ENCODE peak calls at places on chromosomes 13 and 19, in nine cellular contexts. K is left cardiac atrium; Q is body of pancreas; M is progenitor cell of endocrine pancreas; E is DMS53; Y is activated CD4-positive, CD25-positive, alpha-beta regulatory T cell; H is stimulated activated CD8-positive, alpha-beta memory T cell treated with anti-CD3 and anti-CD28 coated beads, Interleukin-2, amount 100 ng/mL, for 48 hours; X is mesendoderm; I is CD8-positive, alpha-beta T cell. A is an unnamed sample.

GRCh38 chr13:106433066-106433465 is 102.4 kb downstream of the EFNB2 start:
- DNase-seq in K (no peak), Q (no peak), M (no peak), E (no peak), Y (no peak), H (no peak), X (no peak), I (no peak), A (no peak)

GRCh38 chr19:28239270-28239669 is 973.7 kb downstream of the UQCRFS1 start:
- DNase-seq in K (no peak), Q (no peak), M (peak), E (no peak), Y (no peak), H (no peak), X (peak), I (no peak), A (no peak)

GRCh38 chr13:35699181-35699580 is 222.7 kb upstream of the MAB21L1 start:
- DNase-seq in K (no peak), Q (no peak), M (no peak), E (no peak), Y (no peak), H (no peak), X (no peak), I (no peak), A (no peak)

GRCh38 chr19:44677019-44677809 is 5.9 kb downstream of the CEACAM19 start:
- DNase-seq in K (no peak), Q (no peak), M (no peak), E (no peak), Y (no peak), H (no peak), X (peak), I (no peak), A (no peak)

GRCh38 chr13:110913322-110913721 is 1.5 kb downstream of the ANKRD10 start:
- DNase-seq in K (no peak), Q (peak), M (no peak), E (peak), Y (no peak), H (no peak), X (peak), I (no peak), A (no peak)

GRCh38 chr19:2574478-2574931 is 98.6 kb downstream of the GADD45B start:
- DNase-seq in K (no peak), Q (no peak), M (no peak), E (no peak), Y (no peak), H (no peak), X (no peak), I (no peak), A (no peak)

GRCh38 chr19:8355631-8356402 is 8.1 kb upstream of the ANGPTL4 start:
- DNase-seq in K (no peak), Q (peak), M (no peak), E (peak), Y (no peak), H (no peak), X (no peak), I (no peak), A (no peak)

GRCh38 chr19:8615022-8615421 is 4.5 kb upstream of the ADAMTS10 start:
- DNase-seq in K (no peak), Q (no peak), M (no peak), E (no peak), Y (no peak), H (no peak), X (no peak), I (no peak), A (no peak)

GRCh38 chr19:676343-677105 is at the start of gene FSTL3:
- DNase-seq in K (peak), Q (no peak), M (no peak), E (no peak), Y (no peak), H (no peak), X (no peak), I (no peak), A (no peak)

GRCh38 chr13:64810701-64811258 is 2419.4 kb downstream of the PCDH9 start:
- DNase-seq in K (no peak), Q (no peak), M (no peak), E (no peak), Y (no peak), H (no peak), X (no peak), I (no peak), A (no peak)

GRCh38 chr19:52640916-52641315 is 2.8 kb upstream of the ZNF83 start:
- DNase-seq in K (no peak), Q (no peak), M (no peak), E (peak), Y (no peak), H (no peak), X (peak), I (no peak), A (no peak)

GRCh38 chr13:26022538-26023292 is 29.1 kb downstream of the SHISA2 start:
- DNase-seq in K (peak), Q (peak), M (no peak), E (peak), Y (no peak), H (no peak), X (no peak), I (no peak), A (no peak)

GRCh38 chr19:17866312-17867012 is 5.3 kb upstream of the SLC5A5 start:
- DNase-seq in K (no peak), Q (no peak), M (no peak), E (peak), Y (no peak), H (no peak), X (no peak), I (no peak), A (no peak)

GRCh38 chr19:42634409-42635232 is 39.9 kb upstream of the CEACAM8 start:
- DNase-seq in K (no peak), Q (peak), M (no peak), E (peak), Y (peak), H (no peak), X (peak), I (no peak), A (peak)

GRCh38 chr19:51971624-51972023 is 15.0 kb downstream of the ZNF350 start:
- DNase-seq in K (no peak), Q (no peak), M (no peak), E (peak), Y (no peak), H (no peak), X (peak), I (no peak), A (no peak)